ENCODE peak calls at places on chromosomes 4 and X, in eight cellular contexts. One of them, this sample, is unnamed.
A peak's percentile ranks its signal among the peaks of the same experiment; 100 is the strongest.

GRCh38 chr4:167234388-167234881 is at the start of gene SPOCK3:
- DNase-seq in fibroblast of villous mesenchyme: peak; percentile 3
- DNase-seq in GM23248: peak; percentile 40
- DNase-seq in fibroblast of mammary gland: peak; percentile 16
- DNase-seq in IMR-90: no peak
- DNase-seq in right lobe of liver: no peak
- DNase-seq in CD8-positive, alpha-beta memory T cell: no peak
- DNase-seq in thyroid gland: peak; percentile 5
- DNase-seq in this sample: peak; percentile 56

GRCh38 chrX:3252744-3253143 is 93.7 kb downstream of the MXRA5 start:
- DNase-seq in fibroblast of mammary gland: peak; percentile 35
- DNase-seq in CD8-positive, alpha-beta memory T cell: no peak
- DNase-seq in IMR-90: no peak
- DNase-seq in fibroblast of villous mesenchyme: no peak
- DNase-seq in GM23248: peak; percentile 59
- DNase-seq in thyroid gland: no peak
- DNase-seq in right lobe of liver: no peak
- DNase-seq in this sample: no peak

GRCh38 chrX:138929905-138930304 is 218.4 kb upstream of the FGF13 start:
- DNase-seq in fibroblast of villous mesenchyme: no peak
- DNase-seq in GM23248: no peak
- DNase-seq in thyroid gland: no peak
- DNase-seq in right lobe of liver: no peak
- DNase-seq in IMR-90: no peak
- DNase-seq in CD8-positive, alpha-beta memory T cell: no peak
- DNase-seq in fibroblast of mammary gland: no peak
- DNase-seq in this sample: no peak

GRCh38 chrX:77276742-77277141 is 170.4 kb upstream of the FGF16 start:
- DNase-seq in thyroid gland: no peak
- DNase-seq in IMR-90: no peak
- DNase-seq in CD8-positive, alpha-beta memory T cell: no peak
- DNase-seq in right lobe of liver: no peak
- DNase-seq in fibroblast of mammary gland: no peak
- DNase-seq in GM23248: no peak
- DNase-seq in fibroblast of villous mesenchyme: no peak
- DNase-seq in this sample: no peak

GRCh38 chrX:11130142-11130541 is 19.0 kb downstream of the HCCS start:
- DNase-seq in IMR-90: no peak
- DNase-seq in right lobe of liver: no peak
- DNase-seq in fibroblast of villous mesenchyme: no peak
- DNase-seq in CD8-positive, alpha-beta memory T cell: no peak
- DNase-seq in GM23248: no peak
- DNase-seq in thyroid gland: no peak
- DNase-seq in fibroblast of mammary gland: no peak
- DNase-seq in this sample: no peak

GRCh38 chr4:7377223-7377865 is 57.4 kb downstream of the PSAPL1 start:
- DNase-seq in IMR-90: no peak
- DNase-seq in right lobe of liver: no peak
- DNase-seq in CD8-positive, alpha-beta memory T cell: no peak
- DNase-seq in fibroblast of villous mesenchyme: no peak
- DNase-seq in thyroid gland: no peak
- DNase-seq in fibroblast of mammary gland: no peak
- DNase-seq in GM23248: no peak
- DNase-seq in this sample: no peak

GRCh38 chrX:48539345-48540014 is at the start of gene TBC1D25:
- DNase-seq in CD8-positive, alpha-beta memory T cell: peak; percentile 95
- DNase-seq in thyroid gland: peak; percentile 98
- DNase-seq in right lobe of liver: peak; percentile 96
- DNase-seq in GM23248: peak; percentile 95
- DNase-seq in IMR-90: peak; percentile 95
- DNase-seq in fibroblast of villous mesenchyme: peak; percentile 99
- DNase-seq in fibroblast of mammary gland: peak; percentile 96
- DNase-seq in this sample: peak; percentile 99

GRCh38 chrX:140087865-140088264 is 122.5 kb upstream of the CXorf66 start:
- DNase-seq in thyroid gland: no peak
- DNase-seq in CD8-positive, alpha-beta memory T cell: no peak
- DNase-seq in GM23248: no peak
- DNase-seq in fibroblast of mammary gland: no peak
- DNase-seq in right lobe of liver: no peak
- DNase-seq in IMR-90: no peak
- DNase-seq in fibroblast of villous mesenchyme: no peak
- DNase-seq in this sample: no peak

GRCh38 chr4:87622303-87622702 is 14.0 kb downstream of the DSPP start:
- DNase-seq in fibroblast of mammary gland: no peak
- DNase-seq in fibroblast of villous mesenchyme: no peak
- DNase-seq in right lobe of liver: no peak
- DNase-seq in IMR-90: no peak
- DNase-seq in CD8-positive, alpha-beta memory T cell: no peak
- DNase-seq in GM23248: no peak
- DNase-seq in thyroid gland: no peak
- DNase-seq in this sample: no peak

GRCh38 chrX:24890677-24891076 is 125.1 kb downstream of the ARX start:
- DNase-seq in fibroblast of mammary gland: no peak
- DNase-seq in CD8-positive, alpha-beta memory T cell: no peak
- DNase-seq in IMR-90: no peak
- DNase-seq in fibroblast of villous mesenchyme: no peak
- DNase-seq in GM23248: no peak
- DNase-seq in right lobe of liver: no peak
- DNase-seq in thyroid gland: no peak
- DNase-seq in this sample: no peak

GRCh38 chr4:71006203-71006907 is 12.9 kb downstream of the DCK start:
- DNase-seq in right lobe of liver: no peak
- DNase-seq in fibroblast of villous mesenchyme: no peak
- DNase-seq in fibroblast of mammary gland: no peak
- DNase-seq in CD8-positive, alpha-beta memory T cell: no peak
- DNase-seq in GM23248: no peak
- DNase-seq in IMR-90: no peak
- DNase-seq in thyroid gland: no peak
- DNase-seq in this sample: no peak

GRCh38 chr4:26522478-26522877 is 32.2 kb upstream of the CCKAR start:
- DNase-seq in IMR-90: peak; percentile 70
- DNase-seq in fibroblast of villous mesenchyme: peak; percentile 13
- DNase-seq in thyroid gland: no peak
- DNase-seq in CD8-positive, alpha-beta memory T cell: no peak
- DNase-seq in fibroblast of mammary gland: peak; percentile 66
- DNase-seq in GM23248: peak; percentile 66
- DNase-seq in right lobe of liver: no peak
- DNase-seq in this sample: no peak

GRCh38 chrX:109774706-109775105 is 41.6 kb upstream of the ACSL4 start:
- DNase-seq in thyroid gland: no peak
- DNase-seq in CD8-positive, alpha-beta memory T cell: no peak
- DNase-seq in IMR-90: peak; percentile 77
- DNase-seq in GM23248: peak; percentile 84
- DNase-seq in fibroblast of villous mesenchyme: peak; percentile 78
- DNase-seq in right lobe of liver: no peak
- DNase-seq in fibroblast of mammary gland: peak; percentile 90
- DNase-seq in this sample: no peak

GRCh38 chrX:153517421-153517820 is at the start of gene ATP2B3:
- DNase-seq in fibroblast of villous mesenchyme: no peak
- DNase-seq in thyroid gland: no peak
- DNase-seq in right lobe of liver: no peak
- DNase-seq in fibroblast of mammary gland: no peak
- DNase-seq in IMR-90: no peak
- DNase-seq in GM23248: no peak
- DNase-seq in CD8-positive, alpha-beta memory T cell: no peak
- DNase-seq in this sample: no peak

GRCh38 chrX:120499301-120500097 is 30.4 kb upstream of the LAMP2 start:
- DNase-seq in fibroblast of mammary gland: peak; percentile 65
- DNase-seq in CD8-positive, alpha-beta memory T cell: no peak
- DNase-seq in GM23248: peak; percentile 20
- DNase-seq in right lobe of liver: no peak
- DNase-seq in IMR-90: peak; percentile 7
- DNase-seq in fibroblast of villous mesenchyme: peak; percentile 8
- DNase-seq in thyroid gland: no peak
- DNase-seq in this sample: no peak

GRCh38 chr4:122503214-122503613 is 46.7 kb upstream of the IL2 start:
- DNase-seq in fibroblast of mammary gland: no peak
- DNase-seq in right lobe of liver: no peak
- DNase-seq in fibroblast of villous mesenchyme: no peak
- DNase-seq in thyroid gland: no peak
- DNase-seq in GM23248: no peak
- DNase-seq in IMR-90: no peak
- DNase-seq in CD8-positive, alpha-beta memory T cell: no peak
- DNase-seq in this sample: no peak

GRCh38 chr4:7542781-7543180 is 108.1 kb upstream of the PSAPL1 start:
- DNase-seq in fibroblast of mammary gland: no peak
- DNase-seq in thyroid gland: no peak
- DNase-seq in IMR-90: no peak
- DNase-seq in CD8-positive, alpha-beta memory T cell: no peak
- DNase-seq in right lobe of liver: no peak
- DNase-seq in fibroblast of villous mesenchyme: no peak
- DNase-seq in GM23248: no peak
- DNase-seq in this sample: peak; percentile 27

GRCh38 chrX:16039834-16040233 is 83.5 kb upstream of the GRPR start:
- DNase-seq in CD8-positive, alpha-beta memory T cell: no peak
- DNase-seq in thyroid gland: no peak
- DNase-seq in fibroblast of mammary gland: no peak
- DNase-seq in fibroblast of villous mesenchyme: no peak
- DNase-seq in IMR-90: no peak
- DNase-seq in GM23248: no peak
- DNase-seq in right lobe of liver: no peak
- DNase-seq in this sample: no peak
- H3K4me3 ChIP-seq in CD8-positive, alpha-beta memory T cell: no peak overlapping the region
- H3K4me3 ChIP-seq in thyroid gland: no peak overlapping the region
- H3K4me3 ChIP-seq in fibroblast of mammary gland: no peak overlapping the region
- H3K4me3 ChIP-seq in fibroblast of villous mesenchyme: no peak overlapping the region
- H3K4me3 ChIP-seq in IMR-90: no peak overlapping the region
- H3K4me3 ChIP-seq in GM23248: no peak overlapping the region
- H3K4me3 ChIP-seq in right lobe of liver: no peak overlapping the region
- H3K4me3 ChIP-seq in this sample: no peak overlapping the region

DNA sequence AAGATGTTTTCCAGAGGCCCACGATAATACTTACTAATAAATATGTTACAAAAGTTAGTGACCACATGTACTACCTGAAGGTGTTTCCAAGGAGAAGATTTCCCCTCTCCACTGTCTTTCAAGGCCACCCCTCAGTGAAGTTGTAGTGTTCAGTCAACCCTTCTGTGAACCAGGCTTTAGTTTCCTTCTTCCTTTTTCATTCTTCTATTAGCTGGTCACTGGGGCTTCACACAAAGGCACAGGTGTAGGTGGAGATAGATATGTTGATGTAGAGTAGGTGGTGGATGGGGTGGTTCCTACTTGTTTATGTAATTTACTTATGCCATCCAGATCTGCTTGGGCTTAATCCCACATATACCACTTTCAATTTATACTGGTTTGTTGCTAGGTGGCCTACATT is 43.3 kb upstream of the ADAM29 start:
- DNase-seq in IMR-90: no peak
- DNase-seq in CD8-positive, alpha-beta memory T cell: no peak
- DNase-seq in fibroblast of villous mesenchyme: no peak
- DNase-seq in right lobe of liver: no peak
- DNase-seq in thyroid gland: no peak
- DNase-seq in GM23248: no peak
- DNase-seq in fibroblast of mammary gland: no peak
- DNase-seq in this sample: no peak
- H3K4me3 ChIP-seq in IMR-90: no peak overlapping the region
- H3K4me3 ChIP-seq in CD8-positive, alpha-beta memory T cell: no peak overlapping the region
- H3K4me3 ChIP-seq in fibroblast of villous mesenchyme: no peak overlapping the region
- H3K4me3 ChIP-seq in right lobe of liver: no peak overlapping the region
- H3K4me3 ChIP-seq in thyroid gland: no peak overlapping the region
- H3K4me3 ChIP-seq in GM23248: no peak overlapping the region
- H3K4me3 ChIP-seq in fibroblast of mammary gland: no peak overlapping the region
- H3K4me3 ChIP-seq in this sample: no peak overlapping the region

GRCh38 chr4:48127882-48128394 is 6.1 kb downstream of the TXK start:
- DNase-seq in right lobe of liver: peak; percentile 65
- DNase-seq in IMR-90: peak; percentile 94
- DNase-seq in CD8-positive, alpha-beta memory T cell: peak; percentile 34
- DNase-seq in fibroblast of mammary gland: peak; percentile 87
- DNase-seq in GM23248: peak; percentile 88
- DNase-seq in fibroblast of villous mesenchyme: peak; percentile 87
- DNase-seq in thyroid gland: peak; percentile 69
- DNase-seq in this sample: peak; percentile 61

GRCh38 chr4:48129307-48130014 is 4.6 kb downstream of the TXK start:
- DNase-seq in GM23248: no peak
- DNase-seq in fibroblast of mammary gland: no peak
- DNase-seq in right lobe of liver: no peak
- DNase-seq in fibroblast of villous mesenchyme: no peak
- DNase-seq in IMR-90: no peak
- DNase-seq in CD8-positive, alpha-beta memory T cell: no peak
- DNase-seq in thyroid gland: peak; percentile 61
- DNase-seq in this sample: no peak

GRCh38 chr4:48124870-48125269 is 9.2 kb downstream of the TXK start:
- DNase-seq in fibroblast of villous mesenchyme: no peak
- DNase-seq in IMR-90: no peak
- DNase-seq in right lobe of liver: no peak
- DNase-seq in thyroid gland: no peak
- DNase-seq in CD8-positive, alpha-beta memory T cell: no peak
- DNase-seq in GM23248: no peak
- DNase-seq in fibroblast of mammary gland: no peak
- DNase-seq in this sample: no peak

GRCh38 chr4:48126621-48127020 is 7.4 kb downstream of the TXK start:
- DNase-seq in fibroblast of mammary gland: no peak
- DNase-seq in CD8-positive, alpha-beta memory T cell: no peak
- DNase-seq in IMR-90: no peak
- DNase-seq in thyroid gland: no peak
- DNase-seq in right lobe of liver: no peak
- DNase-seq in GM23248: no peak
- DNase-seq in fibroblast of villous mesenchyme: no peak
- DNase-seq in this sample: no peak

GRCh38 chr4:48127231-48127881 is 6.7 kb downstream of the TXK start:
- DNase-seq in CD8-positive, alpha-beta memory T cell: no peak
- DNase-seq in fibroblast of mammary gland: no peak
- DNase-seq in thyroid gland: peak; percentile 58
- DNase-seq in fibroblast of villous mesenchyme: no peak
- DNase-seq in GM23248: no peak
- DNase-seq in right lobe of liver: no peak
- DNase-seq in IMR-90: no peak
- DNase-seq in this sample: no peak
- H3K4me3 ChIP-seq in CD8-positive, alpha-beta memory T cell: peak overlapping the region; percentile 37
- H3K4me3 ChIP-seq in fibroblast of mammary gland: no peak overlapping the region
- H3K4me3 ChIP-seq in thyroid gland: no peak overlapping the region
- H3K4me3 ChIP-seq in fibroblast of villous mesenchyme: peak overlapping the region; percentile 18
- H3K4me3 ChIP-seq in GM23248: peak overlapping the region; percentile 30
- H3K4me3 ChIP-seq in right lobe of liver: no peak overlapping the region
- H3K4me3 ChIP-seq in IMR-90: no peak overlapping the region
- H3K4me3 ChIP-seq in this sample: peak overlapping the region; percentile 37

DNA sequence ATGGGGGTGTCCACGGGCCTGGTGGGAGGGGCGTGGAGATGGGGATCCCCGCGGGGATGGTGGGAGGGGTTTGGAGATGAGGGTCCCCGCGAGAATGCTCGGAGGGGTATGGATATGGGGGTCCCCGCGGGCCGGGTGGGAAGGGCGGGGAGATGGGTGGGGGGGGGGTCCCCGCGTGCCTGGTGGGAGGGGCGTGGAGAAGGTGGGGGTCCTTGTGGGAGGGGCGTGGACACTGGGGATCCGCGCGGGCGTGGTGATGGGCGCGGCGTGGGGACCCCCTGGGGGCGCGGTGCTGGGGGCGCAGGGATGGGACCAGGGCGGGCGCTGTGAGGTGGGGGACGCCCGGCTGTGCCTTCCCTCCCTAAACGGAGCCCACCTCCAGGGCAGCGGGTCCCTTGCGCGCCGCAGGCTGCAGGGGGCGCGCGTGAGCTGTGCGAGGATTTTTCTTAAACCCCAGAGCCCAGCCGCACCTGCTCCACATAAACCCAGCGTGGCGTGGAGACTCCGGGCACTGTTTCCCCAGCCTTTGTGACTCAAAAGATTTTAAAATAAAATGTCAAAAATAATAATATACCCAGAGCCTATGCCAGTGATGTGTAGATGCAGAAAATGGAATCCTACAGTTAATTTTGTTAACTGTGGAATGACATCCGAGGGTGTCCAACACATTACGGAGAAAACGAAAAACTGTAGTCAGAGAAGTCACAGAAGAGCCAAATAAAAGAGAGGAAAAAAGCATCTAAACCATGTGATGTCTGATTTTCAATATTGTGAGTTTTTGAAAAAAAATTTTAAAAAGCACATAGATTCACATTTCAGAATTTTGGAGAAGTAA is 1.5 kb upstream of the ASMTL start:
- DNase-seq in fibroblast of mammary gland: peak; percentile 71
- DNase-seq in CD8-positive, alpha-beta memory T cell: peak; percentile 85
- DNase-seq in right lobe of liver: peak; percentile 90
- DNase-seq in thyroid gland: peak; percentile 83
- DNase-seq in GM23248: peak; percentile 83
- DNase-seq in fibroblast of villous mesenchyme: peak; percentile 85
- DNase-seq in IMR-90: peak; percentile 69
- DNase-seq in this sample: peak; percentile 90
- H3K4me3 ChIP-seq in fibroblast of mammary gland: peak overlapping the region; percentile 12
- H3K4me3 ChIP-seq in CD8-positive, alpha-beta memory T cell: no peak overlapping the region
- H3K4me3 ChIP-seq in right lobe of liver: peak overlapping the region; percentile 26
- H3K4me3 ChIP-seq in thyroid gland: peak overlapping the region; percentile 15
- H3K4me3 ChIP-seq in GM23248: peak overlapping the region; percentile 47
- H3K4me3 ChIP-seq in fibroblast of villous mesenchyme: peak overlapping the region; percentile 47
- H3K4me3 ChIP-seq in IMR-90: peak overlapping the region; percentile 55
- H3K4me3 ChIP-seq in this sample: peak overlapping the region; percentile 53

This sample was measured in lower lobe of right lung.